ENCODE peak calls at places on chromosomes 5 and 9, in six cellular contexts. J is osteoblast, G is left lung, W is neural progenitor cell, L is lower lobe of right lung, I is mammary epithelial cell. K is an unnamed sample.

GRCh38 chr5:126938461-126938860 is 91.9 kb downstream of the MARCHF3 start:
- DNase-seq in J (peak; percentile 86), G (no peak), W (no peak), L (no peak), I (peak; percentile 64), K (no peak)

GRCh38 chr9:86946712-86947145 is 577 bp downstream of the GAS1 start:
- DNase-seq in J (no peak), G (peak; percentile 46), W (no peak), L (peak; percentile 65), I (no peak), K (peak; percentile 50)

GRCh38 chr5:2382776-2383677 is 368.4 kb downstream of the IRX2 start:
- DNase-seq in J (no peak), G (no peak), W (no peak), L (no peak), I (no peak), K (no peak)

GRCh38 chr9:36924071-36924470 is 110.0 kb downstream of the PAX5 start:
- DNase-seq in J (peak; percentile 92), G (no peak), W (no peak), L (no peak), I (peak; percentile 90), K (no peak)

GRCh38 chr9:27247756-27248155 is 49.2 kb downstream of the EQTN start:
- DNase-seq in J (peak; percentile 71), G (peak; percentile 41), W (peak; percentile 71), L (peak; percentile 59), I (peak; percentile 56), K (no peak)

GRCh38 chr5:149177911-149178565 is 36.7 kb downstream of the ABLIM3 start:
- DNase-seq in J (no peak), G (no peak), W (no peak), L (no peak), I (no peak), K (no peak)

GRCh38 chr5:149113669-149114068 is 27.6 kb upstream of the ABLIM3 start:
- DNase-seq in J (no peak), G (no peak), W (no peak), L (no peak), I (peak; percentile 87), K (no peak)

GRCh38 chr9:14994738-14995137 is 84.5 kb upstream of the FREM1 start:
- DNase-seq in J (no peak), G (no peak), W (no peak), L (no peak), I (no peak), K (no peak)

GRCh38 chr5:32027717-32028321 is 146.3 kb downstream of the GOLPH3 start:
- DNase-seq in J (peak; percentile 80), G (peak; percentile 53), W (peak; percentile 81), L (no peak), I (peak; percentile 91), K (peak; percentile 60)

GRCh38 chr9:100033877-100034551 is 64.8 kb downstream of the ERP44 start:
- DNase-seq in J (no peak), G (no peak), W (no peak), L (no peak), I (no peak), K (no peak)

GRCh38 chr5:159211712-159212111 is 2.4 kb upstream of the RNF145 start:
- DNase-seq in J (no peak), G (peak; percentile 51), W (no peak), L (peak; percentile 52), I (no peak), K (no peak)

GRCh38 chr5:2817031-2817603 is 65.6 kb upstream of the IRX2 start:
- DNase-seq in J (no peak), G (no peak), W (no peak), L (no peak), I (no peak), K (no peak)

GRCh38 chr9:27387722-27388121 is 90.8 kb upstream of the EQTN start:
- DNase-seq in J (no peak), G (no peak), W (no peak), L (no peak), I (no peak), K (no peak)

GRCh38 chr5:115531787-115532367 is 12.7 kb downstream of the FEM1C start:
- DNase-seq in J (no peak), G (no peak), W (no peak), L (no peak), I (no peak), K (no peak)

GRCh38 chr5:54644226-54644625 is 126.7 kb downstream of the SNX18 start:
- DNase-seq in J (no peak), G (no peak), W (no peak), L (no peak), I (peak; percentile 94), K (no peak)

GRCh38 chr5:54904425-54904824 is 81.0 kb downstream of the ESM1 start:
- DNase-seq in J (no peak), G (no peak), W (peak; percentile 63), L (no peak), I (peak; percentile 39), K (no peak)

GRCh38 chr9:98075332-98075805 is 18.8 kb downstream of the NANS start:
- DNase-seq in J (peak; percentile 95), G (no peak), W (no peak), L (no peak), I (peak; percentile 27), K (no peak)

GRCh38 chr9:135804588-135805421 is 102.5 kb downstream of the CAMSAP1 start:
- DNase-seq in J (peak; percentile 92), G (no peak), W (no peak), L (no peak), I (no peak), K (no peak)

GRCh38 chr9:12955510-12956163 is 180.8 kb downstream of the LURAP1L start:
- DNase-seq in J (no peak), G (no peak), W (no peak), L (no peak), I (no peak), K (no peak)

GRCh38 chr9:93620881-93621820 is 44.8 kb downstream of the PHF2 start:
- DNase-seq in J (no peak), G (no peak), W (no peak), L (no peak), I (no peak), K (no peak)

GRCh38 chr5:156704139-156704538 is 146.0 kb upstream of the PPP1R2B start:
- DNase-seq in J (no peak), G (no peak), W (no peak), L (no peak), I (no peak), K (no peak)

GRCh38 chr9:135463140-135463539 is 16.4 kb upstream of the PPP1R26 start:
- DNase-seq in J (peak; percentile 85), G (no peak), W (no peak), L (no peak), I (peak; percentile 32), K (no peak)

GRCh38 chr9:132572921-132573320 is 9.5 kb upstream of the BARHL1 start:
- DNase-seq in J (peak; percentile 93), G (no peak), W (no peak), L (no peak), I (no peak), K (no peak)

GRCh38 chr9:113598883-113599282 is 135.4 kb downstream of the RGS3 start:
- DNase-seq in J (peak; percentile 83), G (no peak), W (no peak), L (peak; percentile 7), I (no peak), K (no peak)

GRCh38 chr9:113598451-113598850 is 134.9 kb downstream of the RGS3 start:
- DNase-seq in J (peak; percentile 89), G (peak; percentile 30), W (no peak), L (peak; percentile 37), I (no peak), K (no peak)

GRCh38 chr9:113600477-113600851 is 136.9 kb downstream of the RGS3 start:
- DNase-seq in J (no peak), G (no peak), W (no peak), L (peak; percentile 30), I (no peak), K (no peak)

GRCh38 chr9:113600871-113601545 is 137.5 kb downstream of the RGS3 start:
- DNase-seq in J (peak; percentile 70), G (no peak), W (no peak), L (peak; percentile 21), I (no peak), K (no peak)

DNA sequence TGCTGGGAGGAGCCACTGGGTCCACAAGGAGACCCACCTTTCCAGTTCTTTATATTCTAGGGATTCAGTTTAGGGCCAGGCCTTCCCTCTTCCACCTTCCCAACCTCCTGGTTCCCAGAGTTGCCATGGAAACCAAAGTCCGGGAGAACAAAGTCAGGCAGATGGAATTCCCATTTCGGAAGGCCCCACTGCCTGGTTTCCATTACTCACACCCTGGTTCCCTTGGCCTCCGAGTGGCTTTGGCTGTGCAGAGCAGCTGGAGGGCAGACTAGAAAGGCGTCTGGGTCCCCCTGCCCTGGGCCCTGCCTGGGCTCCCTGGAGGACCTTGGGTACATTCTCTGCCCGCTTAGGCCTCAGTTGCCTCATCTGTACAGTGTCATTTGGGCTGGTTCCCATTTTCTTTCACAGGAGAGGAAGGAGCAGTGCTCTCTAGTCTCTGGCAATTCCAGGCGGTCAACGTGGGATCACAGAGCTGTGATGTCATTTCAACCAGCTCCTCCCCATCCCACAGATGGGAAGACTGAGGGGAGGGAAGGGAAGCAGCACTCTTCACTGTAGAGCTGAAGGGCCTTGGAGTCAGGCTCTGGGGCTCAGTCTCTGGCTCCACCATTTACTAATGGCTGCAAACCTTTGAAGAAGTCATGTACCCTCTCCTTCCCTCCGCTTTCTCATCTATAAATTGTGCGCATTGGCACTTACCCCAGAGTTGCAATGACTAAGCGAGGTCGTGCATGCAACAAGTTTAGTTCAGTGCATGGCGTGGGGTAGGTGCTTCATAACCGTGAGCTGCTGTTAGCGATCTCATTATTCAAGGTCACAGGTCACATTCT is 136.3 kb downstream of the RGS3 start:
- DNase-seq in J (peak; percentile 97), G (no peak), W (peak; percentile 85), L (peak; percentile 40), I (no peak), K (no peak)
- H3K4me1 ChIP-seq in J (peaks cover 77% of the 10 kb centered on the region), G (peaks cover 47% of the 10 kb centered on the region), W (peaks cover 38% of the 10 kb centered on the region), L (peaks cover 53% of the 10 kb centered on the region), I (peaks cover 33% of the 10 kb centered on the region), K (no peaks in the 10 kb centered on the region)

DNA sequence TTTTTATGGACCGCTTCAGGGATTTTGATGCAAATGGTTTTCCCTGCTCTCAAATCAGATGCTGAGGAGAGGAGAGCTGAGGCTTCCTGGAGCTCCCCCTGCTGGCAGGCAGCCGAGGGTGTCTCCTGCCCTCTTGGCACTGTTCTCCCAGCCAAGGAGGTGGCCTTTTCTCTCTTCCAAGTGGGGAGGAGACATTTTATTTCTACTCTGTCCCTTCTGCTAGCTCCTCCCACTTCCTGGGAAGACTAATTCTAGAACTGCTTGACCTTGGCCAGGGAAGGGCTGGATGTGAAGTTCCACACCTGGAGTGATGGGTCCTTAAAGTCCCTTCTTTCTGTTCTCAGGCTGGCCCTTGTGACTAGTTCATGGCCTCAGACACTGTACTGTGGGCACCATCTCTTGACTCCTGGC is 31.8 kb downstream of the PTPA start:
- DNase-seq in J (peak; percentile 97), G (peak; percentile 86), W (peak; percentile 80), L (peak; percentile 87), I (peak; percentile 81), K (peak; percentile 90)
- H3K4me1 ChIP-seq in J (peaks cover 79% of the 10 kb centered on the region), G (peaks cover 89% of the 10 kb centered on the region), W (peaks cover 55% of the 10 kb centered on the region), L (peaks cover 95% of the 10 kb centered on the region), I (peaks cover 55% of the 10 kb centered on the region), K (peaks cover 48% of the 10 kb centered on the region)

GRCh38 chr9:106502930-106503329 is 360.0 kb upstream of the ZNF462 start:
- DNase-seq in J (no peak), G (no peak), W (no peak), L (no peak), I (no peak), K (no peak)
- H3K4me1 ChIP-seq in J (no peaks in the 10 kb centered on the region), G (no peaks in the 10 kb centered on the region), W (no peaks in the 10 kb centered on the region), L (no peaks in the 10 kb centered on the region), I (no peaks in the 10 kb centered on the region), K (no peaks in the 10 kb centered on the region)

DNA sequence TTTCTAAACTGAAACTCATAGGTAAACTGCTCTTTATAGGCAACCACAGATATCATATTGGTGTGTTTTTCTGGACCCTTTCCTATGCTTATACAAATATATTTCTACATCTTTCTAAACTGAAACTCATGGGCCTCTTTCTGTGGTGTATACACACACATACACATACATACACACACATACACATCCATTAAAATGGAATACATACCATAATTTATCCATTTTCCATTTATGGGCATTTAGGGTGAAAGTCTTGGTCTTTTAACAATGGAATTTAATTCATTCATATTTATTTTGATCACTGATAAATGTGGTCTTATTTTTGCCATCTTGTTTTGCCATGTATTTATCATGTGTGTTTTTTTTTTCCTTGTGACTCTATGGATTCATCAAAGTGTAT is 44.1 kb downstream of the SLC22A5 start:
- DNase-seq in J (no peak), G (no peak), W (no peak), L (no peak), I (no peak), K (no peak)
- H3K4me1 ChIP-seq in J (peaks cover 50% of the 10 kb centered on the region), G (peaks cover 87% of the 10 kb centered on the region), W (peaks cover 4% of the 10 kb centered on the region), L (peaks cover 87% of the 10 kb centered on the region), I (peaks cover 25% of the 10 kb centered on the region), K (peaks cover 4% of the 10 kb centered on the region)

K was measured in breast epithelium.